ENCODE peak calls at places on chromosomes 1 and 21, in four cellular contexts. D is esophagus mucosa; Z is activated naive CD4-positive, alpha-beta T cell treated with anti-CD3 and anti-CD28 coated beads, Interleukin-2, amount 50 U/mL, for 72 hours; U is GM12878. H is an unnamed sample.

GRCh38 chr1:92808353-92808752 is 23.4 kb upstream of the EVI5 start:
- ATAC-seq in U (no peak), D (no peak), Z (no peak), H (no peak)

GRCh38 chr21:36113647-36114428 is 21.0 kb upstream of the CBR3 start:
- ATAC-seq in U (peak), Z (peak), D (peak), H (peak)

GRCh38 chr21:28338906-28339305 is 653.8 kb downstream of the LTN1 start:
- ATAC-seq in Z (no peak), U (no peak), D (no peak), H (no peak)

GRCh38 chr1:170356585-170356984 is 175.4 kb upstream of the GORAB start:
- ATAC-seq in U (no peak), D (no peak), Z (no peak), H (no peak)

GRCh38 chr1:15799004-15799867 is 8.2 kb downstream of the UQCRHL start:
- ATAC-seq in Z (peak), U (peak), D (peak), H (peak)

GRCh38 chr1:26336477-26337205 is 17.3 kb downstream of the CRYBG2 start:
- ATAC-seq in Z (peak), U (peak), D (peak), H (peak)

GRCh38 chr1:159838715-159839114 is 12.0 kb downstream of the SLAMF8 start:
- ATAC-seq in Z (peak), U (peak), D (no peak), H (peak)

GRCh38 chr1:232611834-232612233 is 18.1 kb downstream of the SIPA1L2 start:
- ATAC-seq in D (no peak), Z (no peak), U (no peak), H (no peak)

GRCh38 chr1:235955777-235956176 is 89.1 kb upstream of the LYST start:
- ATAC-seq in D (no peak), U (no peak), Z (no peak), H (no peak)

GRCh38 chr1:243623831-243624230 is 226.2 kb downstream of the AKT3 start:
- ATAC-seq in U (no peak), D (no peak), Z (peak), H (no peak)

GRCh38 chr1:20190761-20191160 is 4.4 kb upstream of the PLA2G2C start:
- ATAC-seq in Z (no peak), U (no peak), D (no peak), H (no peak)

GRCh38 chr1:201432814-201433213 is 11.3 kb upstream of the TNNI1 start:
- ATAC-seq in U (no peak), Z (no peak), D (no peak), H (no peak)

GRCh38 chr1:55987491-55988255 is 591.7 kb downstream of the PLPP3 start:
- ATAC-seq in Z (no peak), D (no peak), U (peak), H (no peak)

GRCh38 chr1:84141177-84142003 is 2.7 kb upstream of the PRKACB start:
- ATAC-seq in U (no peak), D (no peak), Z (no peak), H (no peak)

GRCh38 chr1:245946905-245947304 is 560.2 kb downstream of the SMYD3 start:
- ATAC-seq in U (no peak), D (no peak), Z (no peak), H (no peak)

GRCh38 chr1:11990303-11991032 is 10.2 kb downstream of the MFN2 start:
- ATAC-seq in Z (peak), D (peak), U (no peak), H (no peak)

GRCh38 chr1:70706381-70707173 is 295.5 kb downstream of the CTH start:
- ATAC-seq in Z (no peak), D (no peak), U (no peak), H (no peak)

GRCh38 chr1:179366093-179366800 is 476 bp downstream of the AXDND1 start:
- ATAC-seq in Z (no peak), D (peak), U (no peak), H (no peak)

GRCh38 chr21:15326032-15326867 is 261.4 kb upstream of the NRIP1 start:
- ATAC-seq in D (peak), Z (no peak), U (no peak), H (peak)

GRCh38 chr1:34871443-34872132 is 12.0 kb upstream of the SMIM12 start:
- ATAC-seq in D (no peak), Z (no peak), U (no peak), H (no peak)

GRCh38 chr1:61135286-61135685 is 52.9 kb downstream of the NFIA start:
- ATAC-seq in D (no peak), U (no peak), Z (no peak), H (no peak)

GRCh38 chr1:3351300-3352083 is 103.0 kb upstream of the ARHGEF16 start:
- ATAC-seq in D (no peak), U (no peak), Z (no peak), H (no peak)

GRCh38 chr1:181430015-181430657 is 53.2 kb upstream of the CACNA1E start:
- ATAC-seq in Z (peak), U (peak), D (no peak), H (no peak)

GRCh38 chr1:206715552-206716518 is 31.1 kb downstream of the MAPKAPK2 start:
- ATAC-seq in Z (peak), U (peak), D (no peak), H (no peak)